ENCODE peak calls at places on chromosome 14, in ten cellular contexts. One of them, this sample, is unnamed.

GRCh38 chr14:85060116-85060515 is 469.8 kb upstream of the FLRT2 start:
- DNase-seq in HS-5: no peak
- DNase-seq in T-helper 2 cell: no peak
- DNase-seq in Panc1: no peak
- DNase-seq in activated gamma-delta T cell treated with anti-CD3 and anti-CD28 coated beads, Interleukin-2, amount 50 U/mL, for 16 hours: no peak
- DNase-seq in mucosa of gallbladder: no peak
- DNase-seq in endothelial cell of umbilical vein: no peak
- DNase-seq in kidney epithelial cell: no peak
- DNase-seq in naive thymus-derived CD8-positive, alpha-beta T cell: no peak
- DNase-seq in LoVo: no peak
- DNase-seq in this sample: no peak

GRCh38 chr14:90461425-90461824 is 64.6 kb downstream of the CALM1 start:
- DNase-seq in HS-5: no peak
- DNase-seq in T-helper 2 cell: no peak
- DNase-seq in Panc1: no peak
- DNase-seq in activated gamma-delta T cell treated with anti-CD3 and anti-CD28 coated beads, Interleukin-2, amount 50 U/mL, for 16 hours: no peak
- DNase-seq in mucosa of gallbladder: no peak
- DNase-seq in endothelial cell of umbilical vein: no peak
- DNase-seq in kidney epithelial cell: no peak
- DNase-seq in naive thymus-derived CD8-positive, alpha-beta T cell: no peak
- DNase-seq in LoVo: no peak
- DNase-seq in this sample: no peak

GRCh38 chr14:76311410-76311758 is 64.6 kb upstream of the ESRRB start:
- DNase-seq in HS-5: no peak
- DNase-seq in T-helper 2 cell: no peak
- DNase-seq in Panc1: no peak
- DNase-seq in activated gamma-delta T cell treated with anti-CD3 and anti-CD28 coated beads, Interleukin-2, amount 50 U/mL, for 16 hours: no peak
- DNase-seq in mucosa of gallbladder: no peak
- DNase-seq in endothelial cell of umbilical vein: no peak
- DNase-seq in kidney epithelial cell: no peak
- DNase-seq in naive thymus-derived CD8-positive, alpha-beta T cell: no peak
- DNase-seq in LoVo: no peak
- DNase-seq in this sample: no peak

GRCh38 chr14:36604757-36605505 is 22.5 kb upstream of the NKX2-8 start:
- DNase-seq in HS-5: peak
- DNase-seq in T-helper 2 cell: no peak
- DNase-seq in Panc1: peak
- DNase-seq in activated gamma-delta T cell treated with anti-CD3 and anti-CD28 coated beads, Interleukin-2, amount 50 U/mL, for 16 hours: no peak
- DNase-seq in mucosa of gallbladder: peak
- DNase-seq in endothelial cell of umbilical vein: peak
- DNase-seq in kidney epithelial cell: peak
- DNase-seq in naive thymus-derived CD8-positive, alpha-beta T cell: peak
- DNase-seq in LoVo: peak
- DNase-seq in this sample: no peak

GRCh38 chr14:65054471-65055085 is 47.7 kb downstream of the MAX start:
- DNase-seq in HS-5: no peak
- DNase-seq in T-helper 2 cell: no peak
- DNase-seq in Panc1: no peak
- DNase-seq in activated gamma-delta T cell treated with anti-CD3 and anti-CD28 coated beads, Interleukin-2, amount 50 U/mL, for 16 hours: no peak
- DNase-seq in mucosa of gallbladder: no peak
- DNase-seq in endothelial cell of umbilical vein: no peak
- DNase-seq in kidney epithelial cell: no peak
- DNase-seq in naive thymus-derived CD8-positive, alpha-beta T cell: no peak
- DNase-seq in LoVo: no peak
- DNase-seq in this sample: no peak

GRCh38 chr14:68195126-68195525 is 375.5 kb downstream of the RAD51B start:
- DNase-seq in HS-5: no peak
- DNase-seq in T-helper 2 cell: no peak
- DNase-seq in Panc1: no peak
- DNase-seq in activated gamma-delta T cell treated with anti-CD3 and anti-CD28 coated beads, Interleukin-2, amount 50 U/mL, for 16 hours: no peak
- DNase-seq in mucosa of gallbladder: no peak
- DNase-seq in endothelial cell of umbilical vein: no peak
- DNase-seq in kidney epithelial cell: no peak
- DNase-seq in naive thymus-derived CD8-positive, alpha-beta T cell: no peak
- DNase-seq in LoVo: peak
- DNase-seq in this sample: no peak

GRCh38 chr14:104104006-104104901 is 18.8 kb downstream of the ASPG start:
- DNase-seq in HS-5: no peak
- DNase-seq in T-helper 2 cell: no peak
- DNase-seq in Panc1: no peak
- DNase-seq in activated gamma-delta T cell treated with anti-CD3 and anti-CD28 coated beads, Interleukin-2, amount 50 U/mL, for 16 hours: no peak
- DNase-seq in mucosa of gallbladder: no peak
- DNase-seq in endothelial cell of umbilical vein: no peak
- DNase-seq in kidney epithelial cell: no peak
- DNase-seq in naive thymus-derived CD8-positive, alpha-beta T cell: no peak
- DNase-seq in LoVo: no peak
- DNase-seq in this sample: no peak

GRCh38 chr14:35807131-35807961 is 1.7 kb downstream of the RALGAPA1 start:
- DNase-seq in HS-5: no peak
- DNase-seq in T-helper 2 cell: no peak
- DNase-seq in Panc1: no peak
- DNase-seq in activated gamma-delta T cell treated with anti-CD3 and anti-CD28 coated beads, Interleukin-2, amount 50 U/mL, for 16 hours: no peak
- DNase-seq in mucosa of gallbladder: no peak
- DNase-seq in endothelial cell of umbilical vein: no peak
- DNase-seq in kidney epithelial cell: no peak
- DNase-seq in naive thymus-derived CD8-positive, alpha-beta T cell: no peak
- DNase-seq in LoVo: no peak
- DNase-seq in this sample: no peak

GRCh38 chr14:48805315-48805714 is 780.9 kb downstream of the RPS29 start:
- DNase-seq in HS-5: no peak
- DNase-seq in T-helper 2 cell: no peak
- DNase-seq in Panc1: no peak
- DNase-seq in activated gamma-delta T cell treated with anti-CD3 and anti-CD28 coated beads, Interleukin-2, amount 50 U/mL, for 16 hours: no peak
- DNase-seq in mucosa of gallbladder: no peak
- DNase-seq in endothelial cell of umbilical vein: no peak
- DNase-seq in kidney epithelial cell: no peak
- DNase-seq in naive thymus-derived CD8-positive, alpha-beta T cell: no peak
- DNase-seq in LoVo: peak
- DNase-seq in this sample: no peak

GRCh38 chr14:30621354-30621953 is 665 bp upstream of the SCFD1 start:
- DNase-seq in HS-5: no peak
- DNase-seq in T-helper 2 cell: no peak
- DNase-seq in Panc1: no peak
- DNase-seq in activated gamma-delta T cell treated with anti-CD3 and anti-CD28 coated beads, Interleukin-2, amount 50 U/mL, for 16 hours: no peak
- DNase-seq in mucosa of gallbladder: no peak
- DNase-seq in endothelial cell of umbilical vein: no peak
- DNase-seq in kidney epithelial cell: no peak
- DNase-seq in naive thymus-derived CD8-positive, alpha-beta T cell: no peak
- DNase-seq in LoVo: peak
- DNase-seq in this sample: no peak

GRCh38 chr14:51014086-51014485 is 69.8 kb upstream of the PYGL start:
- DNase-seq in HS-5: no peak
- DNase-seq in T-helper 2 cell: no peak
- DNase-seq in Panc1: no peak
- DNase-seq in activated gamma-delta T cell treated with anti-CD3 and anti-CD28 coated beads, Interleukin-2, amount 50 U/mL, for 16 hours: no peak
- DNase-seq in mucosa of gallbladder: no peak
- DNase-seq in endothelial cell of umbilical vein: no peak
- DNase-seq in kidney epithelial cell: no peak
- DNase-seq in naive thymus-derived CD8-positive, alpha-beta T cell: no peak
- DNase-seq in LoVo: no peak
- DNase-seq in this sample: no peak

GRCh38 chr14:61588419-61588901 is 106.9 kb upstream of the HIF1A start:
- DNase-seq in HS-5: no peak
- DNase-seq in T-helper 2 cell: no peak
- DNase-seq in Panc1: no peak
- DNase-seq in activated gamma-delta T cell treated with anti-CD3 and anti-CD28 coated beads, Interleukin-2, amount 50 U/mL, for 16 hours: no peak
- DNase-seq in mucosa of gallbladder: no peak
- DNase-seq in endothelial cell of umbilical vein: peak
- DNase-seq in kidney epithelial cell: no peak
- DNase-seq in naive thymus-derived CD8-positive, alpha-beta T cell: no peak
- DNase-seq in LoVo: no peak
- DNase-seq in this sample: no peak

GRCh38 chr14:73789996-73790581 is 61.5 kb upstream of the PTGR2 start:
- DNase-seq in HS-5: peak
- DNase-seq in T-helper 2 cell: no peak
- DNase-seq in Panc1: no peak
- DNase-seq in activated gamma-delta T cell treated with anti-CD3 and anti-CD28 coated beads, Interleukin-2, amount 50 U/mL, for 16 hours: no peak
- DNase-seq in mucosa of gallbladder: peak
- DNase-seq in endothelial cell of umbilical vein: peak
- DNase-seq in kidney epithelial cell: no peak
- DNase-seq in naive thymus-derived CD8-positive, alpha-beta T cell: no peak
- DNase-seq in LoVo: no peak
- DNase-seq in this sample: no peak

GRCh38 chr14:88515499-88516221 is 39.1 kb downstream of the PTPN21 start:
- DNase-seq in HS-5: no peak
- DNase-seq in T-helper 2 cell: no peak
- DNase-seq in Panc1: no peak
- DNase-seq in activated gamma-delta T cell treated with anti-CD3 and anti-CD28 coated beads, Interleukin-2, amount 50 U/mL, for 16 hours: no peak
- DNase-seq in mucosa of gallbladder: no peak
- DNase-seq in endothelial cell of umbilical vein: no peak
- DNase-seq in kidney epithelial cell: no peak
- DNase-seq in naive thymus-derived CD8-positive, alpha-beta T cell: no peak
- DNase-seq in LoVo: no peak
- DNase-seq in this sample: no peak

GRCh38 chr14:104723651-104724406 is at the start of gene ADSS1:
- DNase-seq in HS-5: no peak
- DNase-seq in T-helper 2 cell: peak
- DNase-seq in Panc1: peak
- DNase-seq in activated gamma-delta T cell treated with anti-CD3 and anti-CD28 coated beads, Interleukin-2, amount 50 U/mL, for 16 hours: peak
- DNase-seq in mucosa of gallbladder: peak
- DNase-seq in endothelial cell of umbilical vein: peak
- DNase-seq in kidney epithelial cell: no peak
- DNase-seq in naive thymus-derived CD8-positive, alpha-beta T cell: peak
- DNase-seq in LoVo: peak
- DNase-seq in this sample: peak

GRCh38 chr14:50061664-50062437 is 54.5 kb downstream of the VCPKMT start:
- DNase-seq in HS-5: no peak
- DNase-seq in T-helper 2 cell: peak
- DNase-seq in Panc1: no peak
- DNase-seq in activated gamma-delta T cell treated with anti-CD3 and anti-CD28 coated beads, Interleukin-2, amount 50 U/mL, for 16 hours: peak
- DNase-seq in mucosa of gallbladder: no peak
- DNase-seq in endothelial cell of umbilical vein: peak
- DNase-seq in kidney epithelial cell: no peak
- DNase-seq in naive thymus-derived CD8-positive, alpha-beta T cell: peak
- DNase-seq in LoVo: peak
- DNase-seq in this sample: peak

GRCh38 chr14:68806526-68807147 is 13.8 kb upstream of the ZFP36L1 start:
- DNase-seq in HS-5: no peak
- DNase-seq in T-helper 2 cell: no peak
- DNase-seq in Panc1: no peak
- DNase-seq in activated gamma-delta T cell treated with anti-CD3 and anti-CD28 coated beads, Interleukin-2, amount 50 U/mL, for 16 hours: no peak
- DNase-seq in mucosa of gallbladder: no peak
- DNase-seq in endothelial cell of umbilical vein: no peak
- DNase-seq in kidney epithelial cell: no peak
- DNase-seq in naive thymus-derived CD8-positive, alpha-beta T cell: no peak
- DNase-seq in LoVo: no peak
- DNase-seq in this sample: no peak

This sample was measured in stimulated activated effector memory CD8-positive, alpha-beta T cell treated with anti-CD3 and anti-CD28 coated beads, Interleukin-12 subunit alpha, Interleukin-12 subunit beta, amount 100 ng/mL, for 72 hours.